ENCODE peak calls at places on chromosome 6, in eight cellular contexts. L is ovary; G is pancreas; A is HL-60; C is tibial artery; T is GM23338; F is CD8-positive, alpha-beta memory T cell; D is SJSA1. Z is an unnamed sample.

GRCh38 chr6:36443951-36444428 is 1.2 kb downstream of the KCTD20 start:
- DNase-seq in C (no peak), T (peak), L (no peak), A (no peak), F (no peak), D (peak), G (no peak), Z (no peak)

GRCh38 chr6:57198926-57199636 is 23.0 kb downstream of the RAB23 start:
- DNase-seq in A (no peak), F (no peak), L (no peak), D (peak), C (no peak), T (peak), G (no peak), Z (no peak)

GRCh38 chr6:26155066-26155925 is 68.1 kb downstream of the HFE start:
- DNase-seq in G (no peak), T (peak), A (no peak), D (peak), C (no peak), F (no peak), L (peak), Z (no peak)

GRCh38 chr6:47308674-47309325 is 905 bp downstream of the TNFRSF21 start:
- DNase-seq in C (no peak), A (no peak), L (peak), G (peak), T (peak), D (peak), F (no peak), Z (no peak)

GRCh38 chr6:54491431-54491830 is 183.2 kb downstream of the TINAG start:
- DNase-seq in D (no peak), A (no peak), G (no peak), C (no peak), L (no peak), T (no peak), F (no peak), Z (peak)

GRCh38 chr6:209432-210103 is 82.7 kb upstream of the DUSP22 start:
- DNase-seq in C (no peak), T (no peak), L (no peak), G (no peak), D (no peak), A (no peak), F (peak), Z (no peak)

GRCh38 chr6:135144678-135145508 is 36.2 kb upstream of the MYB start:
- DNase-seq in D (no peak), A (peak), T (peak), C (no peak), F (no peak), G (no peak), L (no peak), Z (no peak)

GRCh38 chr6:83884523-83884922 is 25.0 kb downstream of the CYB5R4 start:
- DNase-seq in A (peak), G (no peak), L (no peak), D (peak), C (no peak), F (no peak), T (peak), Z (no peak)

GRCh38 chr6:160792711-160793110 is 90.7 kb downstream of the PLG start:
- DNase-seq in G (no peak), D (no peak), A (no peak), C (no peak), T (peak), L (no peak), F (no peak), Z (no peak)

DNA sequence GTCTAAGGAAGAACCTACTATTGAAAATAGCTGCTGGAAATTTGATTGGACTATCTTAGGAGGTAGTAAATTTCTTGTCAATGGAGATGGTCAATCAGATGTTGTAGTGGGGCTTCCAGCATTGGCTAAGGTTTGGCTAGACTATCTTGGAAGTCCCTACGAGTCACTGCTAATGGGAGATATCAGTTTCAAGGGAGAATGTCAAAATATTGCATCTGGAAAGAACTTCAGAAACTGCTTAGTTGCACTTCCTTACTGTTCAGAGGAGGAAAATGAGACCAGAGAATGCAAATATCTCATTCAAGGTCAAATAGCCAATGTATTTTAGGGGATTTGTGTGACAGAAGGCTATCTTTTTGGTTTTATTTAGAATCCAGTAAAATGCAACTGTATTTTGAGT is 53.5 kb upstream of the CCN2 start:
- DNase-seq in L (no peak), T (no peak), A (no peak), G (no peak), C (no peak), D (no peak), F (no peak), Z (no peak)
- H3K27ac ChIP-seq in L (no peak), T (no peak), A (no peak), G (no peak), C (no peak), D (no peak), F (no peak), Z (no peak)

DNA sequence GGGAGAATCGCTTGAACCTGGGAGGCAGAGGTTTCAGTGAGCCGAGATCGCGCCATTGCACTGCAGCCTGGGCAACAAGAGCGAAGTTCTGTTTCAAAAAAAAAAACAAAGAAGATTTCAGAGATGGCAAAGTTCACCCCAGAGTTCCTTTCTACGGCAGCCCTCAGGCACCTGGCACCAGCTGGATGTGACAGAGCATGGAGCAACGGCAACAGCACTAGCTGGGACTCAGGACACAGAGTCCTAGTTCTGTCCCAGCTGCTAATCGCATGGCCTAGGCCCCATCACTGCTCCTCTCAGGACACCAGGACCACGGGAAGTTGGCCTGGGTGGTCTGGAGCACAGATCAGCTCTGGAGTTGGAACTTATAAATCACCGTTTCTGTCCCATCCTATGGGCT is 1.1 kb downstream of the PGC start:
- DNase-seq in G (no peak), D (no peak), A (no peak), L (no peak), T (no peak), F (no peak), C (no peak), Z (no peak)
- H3K27ac ChIP-seq in G (no peak), D (no peak), A (no peak), L (no peak), T (no peak), F (no peak), C (no peak), Z (no peak)

DNA sequence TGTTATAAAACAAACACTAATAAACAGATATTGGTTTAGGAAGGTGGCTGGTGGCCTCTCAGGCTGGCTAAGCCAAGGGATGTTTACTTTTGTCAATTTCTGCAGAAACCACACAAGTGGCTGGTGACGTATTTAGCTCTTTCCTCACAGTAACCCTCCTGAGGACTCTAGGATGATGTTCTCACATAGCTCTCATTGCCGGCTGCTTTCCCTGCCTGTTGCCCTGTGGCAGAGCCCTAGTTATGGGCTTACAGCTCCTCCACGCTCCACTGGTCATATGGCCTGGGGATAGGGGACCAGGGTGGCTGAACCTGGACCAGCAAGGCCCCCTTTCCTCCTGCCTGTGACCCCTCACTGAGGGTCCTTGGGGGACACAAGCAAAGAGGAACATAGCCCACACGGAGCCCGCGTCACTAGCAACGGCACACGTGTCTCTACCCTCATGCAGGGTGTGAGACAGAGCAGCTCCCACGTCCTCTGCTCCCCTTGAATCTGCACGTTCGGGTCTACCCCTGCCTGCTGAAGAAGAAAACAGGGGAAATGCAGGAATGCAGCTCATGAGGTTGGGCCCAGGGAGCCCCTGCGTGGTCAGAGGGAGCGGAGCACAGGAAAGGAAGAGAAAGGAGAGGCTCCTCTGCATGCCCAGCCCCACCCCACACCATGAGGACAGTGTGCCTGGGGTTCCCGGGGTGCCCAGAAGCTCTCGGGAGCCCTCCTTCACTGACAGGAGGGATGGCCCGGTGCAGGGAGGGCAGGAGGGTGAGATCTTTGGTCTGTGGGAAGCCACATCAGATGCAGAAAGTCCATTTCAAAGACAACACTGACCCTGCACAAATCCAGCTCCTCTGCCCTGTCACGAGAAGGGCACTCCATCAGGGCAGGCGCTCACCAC is 13.9 kb downstream of the RAMACL start:
- DNase-seq in C (no peak), G (no peak), T (peak), D (peak), F (no peak), A (no peak), L (no peak), Z (no peak)
- H3K27ac ChIP-seq in C (no peak), G (no peak), T (peak), D (peak), F (no peak), A (no peak), L (no peak), Z (no peak)

GRCh38 chr6:169932491-169932890 is 181.1 kb downstream of the ERMARD start:
- DNase-seq in L (no peak), D (no peak), C (no peak), T (no peak), F (no peak), A (no peak), G (no peak), Z (no peak)
- H3K27ac ChIP-seq in L (no peak), D (no peak), C (no peak), T (no peak), F (no peak), A (no peak), G (no peak), Z (no peak)

DNA sequence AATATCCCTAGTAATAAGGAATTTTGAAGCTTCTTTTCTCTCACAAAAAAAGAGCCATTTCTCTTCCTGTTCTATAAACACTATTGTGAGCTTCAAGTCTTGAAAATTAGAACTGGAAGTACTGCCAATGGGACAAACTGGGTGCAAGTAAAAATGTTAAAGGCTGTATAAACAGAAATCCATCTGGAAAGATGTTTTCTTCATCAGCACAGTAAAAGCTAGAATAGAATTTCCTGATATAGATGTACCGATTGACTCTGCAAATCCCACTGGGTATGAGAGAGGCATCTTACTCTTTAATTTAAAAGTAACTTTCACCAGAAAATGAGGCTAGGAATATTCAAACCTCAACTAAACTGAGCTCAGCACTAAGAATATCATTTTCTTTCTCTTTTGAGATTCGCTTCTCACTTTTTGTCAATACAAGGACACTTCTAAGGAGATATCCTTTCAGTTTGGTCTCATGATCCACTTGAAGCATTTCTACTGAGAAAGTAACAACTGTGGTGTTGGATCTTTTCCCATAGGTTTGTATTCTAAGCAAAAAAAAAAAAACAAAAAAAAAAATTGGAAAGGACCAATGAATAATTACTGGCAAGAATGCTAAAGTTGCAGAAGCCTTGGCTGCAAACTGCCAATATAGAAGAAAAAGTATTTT is 169.0 kb upstream of the PRDM1 start:
- DNase-seq in A (no peak), G (no peak), T (no peak), F (no peak), L (no peak), D (no peak), C (no peak), Z (no peak)
- H3K27ac ChIP-seq in A (no peak), G (no peak), T (no peak), F (no peak), L (no peak), D (no peak), C (no peak), Z (no peak)

GRCh38 chr6:17473554-17473953 is 80.2 kb downstream of the CAP2 start:
- DNase-seq in G (no peak), C (no peak), L (no peak), F (no peak), D (no peak), A (no peak), T (no peak), Z (no peak)
- H3K27ac ChIP-seq in G (no peak), C (peak), L (no peak), F (no peak), D (no peak), A (no peak), T (no peak), Z (no peak)

GRCh38 chr6:143286280-143286795 is 164.2 kb downstream of the ADAT2 start:
- DNase-seq in D (peak), T (no peak), C (no peak), A (no peak), G (no peak), L (no peak), F (no peak), Z (peak)
- H3K27ac ChIP-seq in D (peak), T (no peak), C (no peak), A (no peak), G (no peak), L (no peak), F (no peak), Z (peak)

GRCh38 chr6:31727717-31728671 is 1.1 kb downstream of the DDAH2 start:
- DNase-seq in D (no peak), A (peak), F (no peak), L (peak), G (no peak), C (peak), T (no peak), Z (no peak)
- H3K27ac ChIP-seq in D (no peak), A (peak), F (peak), L (peak), G (no peak), C (peak), T (no peak), Z (no peak)

GRCh38 chr6:143632894-143633293 is 44.9 kb upstream of the PHACTR2 start:
- DNase-seq in C (no peak), G (no peak), D (no peak), L (no peak), A (no peak), F (no peak), T (no peak), Z (no peak)

GRCh38 chr6:143634486-143634885 is 43.3 kb upstream of the PHACTR2 start:
- DNase-seq in L (no peak), G (no peak), F (no peak), D (no peak), C (no peak), A (no peak), T (no peak), Z (peak)

GRCh38 chr6:143629104-143630080 is 48.4 kb upstream of the PHACTR2 start:
- DNase-seq in A (no peak), T (no peak), G (no peak), C (no peak), D (peak), L (no peak), F (no peak), Z (no peak)
- H3K27ac ChIP-seq in A (no peak), T (no peak), G (no peak), C (no peak), D (no peak), L (no peak), F (no peak), Z (no peak)

DNA sequence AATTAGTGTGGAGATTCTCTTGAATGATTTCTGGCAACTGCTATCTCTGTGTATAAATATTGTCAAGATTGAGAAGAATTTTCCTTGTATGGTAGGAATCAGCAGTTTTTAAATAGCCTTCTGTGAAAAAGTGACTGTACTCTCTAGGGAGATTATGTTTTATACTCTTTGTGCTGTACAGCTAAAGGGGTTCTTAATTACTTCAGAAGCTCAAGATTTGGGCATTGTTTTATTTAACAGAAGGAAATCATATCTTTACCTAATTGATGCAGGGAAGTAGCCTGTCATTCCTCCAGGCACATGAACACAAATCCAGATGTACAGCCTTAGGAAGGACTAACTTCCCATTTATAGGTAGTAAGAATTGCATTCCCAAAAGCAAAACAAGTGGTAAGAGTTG is 1.3 kb downstream of the CALHM5 start:
- DNase-seq in T (no peak), G (no peak), C (no peak), F (no peak), D (no peak), L (no peak), A (no peak), Z (no peak)
- H3K27ac ChIP-seq in T (no peak), G (no peak), C (peak), F (no peak), D (peak), L (no peak), A (no peak), Z (peak)